ENCODE peak calls at places on chromosome 22, in four cellular contexts. N, U, M and J are unnamed samples.

GRCh38 chr22:23893446-23893956 is 682 bp upstream of the MIF start:
- DNase-seq in N (no peak), U (no peak), M (no peak), J (no peak)

GRCh38 chr22:50276143-50276542 is 6.0 kb upstream of the MAPK11 start:
- DNase-seq in N (peak; percentile 82), U (peak; percentile 79), M (peak; percentile 59), J (peak; percentile 68)

GRCh38 chr22:25120093-25120561 is 79.5 kb upstream of the CRYBB3 start:
- DNase-seq in U (peak; percentile 85), M (peak; percentile 80), N (peak; percentile 58), J (peak; percentile 64)

GRCh38 chr22:33049125-33049729 is 9.0 kb downstream of the SYN3 start:
- DNase-seq in M (peak; percentile 80), U (peak; percentile 69), N (peak; percentile 56), J (no peak)

GRCh38 chr22:36773935-36774334 is 2.0 kb downstream of the IFT27 start:
- DNase-seq in N (no peak), U (no peak), M (no peak), J (no peak)

GRCh38 chr22:36512333-36512732 is 5.5 kb upstream of the FOXRED2 start:
- DNase-seq in N (no peak), U (no peak), M (no peak), J (no peak)

GRCh38 chr22:36981247-36981775 is 37.9 kb downstream of the TST start:
- DNase-seq in U (no peak), N (no peak), M (no peak), J (no peak)

GRCh38 chr22:30891443-30891755 is 77.2 kb downstream of the MORC2 start:
- DNase-seq in M (no peak), U (no peak), N (no peak), J (no peak)

GRCh38 chr22:46078241-46079092 is 71.9 kb upstream of the PPARA start:
- DNase-seq in U (peak; percentile 63), N (peak; percentile 75), M (peak; percentile 91), J (peak; percentile 79)

GRCh38 chr22:26669060-26669481 is 11.7 kb downstream of the MIAT start:
- DNase-seq in U (no peak), M (peak; percentile 87), N (no peak), J (no peak)

GRCh38 chr22:50571264-50572175 is 6.7 kb downstream of the CPT1B start:
- DNase-seq in U (no peak), N (no peak), M (no peak), J (no peak)

GRCh38 chr22:46052801-46053562 is 76.0 kb upstream of the WNT7B start:
- DNase-seq in N (peak; percentile 71), M (peak; percentile 78), U (peak; percentile 67), J (peak; percentile 49)

GRCh38 chr22:35838849-35839646 is 121.4 kb downstream of the APOL5 start:
- DNase-seq in M (no peak), U (no peak), N (no peak), J (no peak)

GRCh38 chr22:31538815-31539214 is 42.5 kb downstream of the SFI1 start:
- DNase-seq in N (no peak), U (no peak), M (no peak), J (no peak)

GRCh38 chr22:40567106-40567505 is 69.4 kb downstream of the MRTFA start:
- DNase-seq in U (no peak), M (no peak), N (no peak), J (no peak)

GRCh38 chr22:40567626-40568328 is 68.7 kb downstream of the MRTFA start:
- DNase-seq in U (no peak), M (no peak), N (no peak), J (no peak)

GRCh38 chr22:40572976-40573375 is 63.5 kb downstream of the MRTFA start:
- DNase-seq in N (no peak), U (no peak), M (no peak), J (no peak)

DNA sequence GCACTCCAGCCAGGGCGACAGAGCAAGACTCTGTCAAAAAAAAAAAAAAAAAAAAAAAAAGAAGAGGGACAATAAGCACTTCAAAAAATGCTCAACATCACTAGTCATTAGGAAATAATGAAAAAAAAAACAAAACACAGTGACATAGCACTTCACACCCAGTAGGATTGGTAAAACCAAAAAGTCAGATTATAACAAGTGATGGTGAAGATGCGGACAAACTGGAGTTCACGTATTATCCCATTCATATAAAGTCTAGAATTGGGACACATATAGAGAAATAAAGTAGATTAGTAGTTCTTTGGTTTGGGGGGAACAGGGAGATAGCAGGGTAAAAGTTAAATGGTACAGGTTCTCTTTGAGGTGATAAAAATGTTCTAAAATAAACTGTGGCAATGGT is 64.6 kb downstream of the MRTFA start:
- DNase-seq in U (no peak), N (no peak), M (no peak), J (no peak)
- TF ChIP-seq POLR2A in U (no peak), N (no peak), M (no peak), J (no peak)

GRCh38 chr22:48299801-48300200 is 1527.9 kb downstream of the BRD1 start:
- DNase-seq in M (no peak), U (no peak), N (no peak), J (peak; percentile 46)

GRCh38 chr22:48301421-48301820 is 1526.3 kb downstream of the BRD1 start:
- DNase-seq in U (no peak), M (no peak), N (peak; percentile 89), J (no peak)

GRCh38 chr22:48301908-48302307 is 1525.8 kb downstream of the BRD1 start:
- DNase-seq in U (no peak), N (no peak), M (no peak), J (no peak)

GRCh38 chr22:48300877-48301276 is 1526.8 kb downstream of the BRD1 start:
- DNase-seq in U (no peak), N (no peak), M (no peak), J (no peak)

GRCh38 chr22:48299124-48299523 is 1528.5 kb downstream of the BRD1 start:
- DNase-seq in U (no peak), N (no peak), M (no peak), J (no peak)
- H3K9me3 ChIP-seq in U (no peaks in the 10 kb centered on the region), N (no peaks in the 10 kb centered on the region), M (no peaks in the 10 kb centered on the region), J (no peaks in the 10 kb centered on the region)

GRCh38 chr22:29815580-29815979 is 22.5 kb downstream of the ASCC2 start:
- DNase-seq in N (no peak), U (no peak), M (no peak), J (no peak)

GRCh38 chr22:29811377-29811776 is 26.7 kb downstream of the ASCC2 start:
- DNase-seq in N (peak; percentile 80), U (peak; percentile 87), M (no peak), J (no peak)

GRCh38 chr22:29814003-29814402 is 24.1 kb downstream of the ASCC2 start:
- DNase-seq in N (no peak), U (no peak), M (no peak), J (no peak)

GRCh38 chr22:29813126-29813525 is 24.9 kb downstream of the ASCC2 start:
- DNase-seq in U (peak; percentile 74), M (no peak), N (no peak), J (no peak)

DNA sequence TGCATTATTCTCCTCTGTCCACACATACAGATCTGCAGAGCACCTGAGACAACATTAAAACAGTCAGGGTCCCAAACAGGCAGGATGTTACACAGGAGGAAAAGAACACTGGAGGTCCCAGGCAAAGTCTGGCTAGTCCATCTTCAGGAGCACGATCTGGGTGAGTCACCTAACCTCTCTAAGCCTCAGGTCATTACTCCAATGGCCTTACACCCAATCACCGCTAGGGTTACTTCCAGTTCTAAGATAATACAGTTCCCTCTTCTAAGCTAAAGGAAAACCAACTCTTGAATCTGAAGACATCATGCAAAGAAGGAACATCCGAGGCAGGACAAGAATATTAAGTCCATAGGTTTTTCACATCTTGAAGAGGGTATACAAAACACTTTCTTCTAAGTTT is 24.5 kb downstream of the ASCC2 start:
- DNase-seq in U (no peak), N (no peak), M (no peak), J (no peak)
- TF ChIP-seq CTCF in U (no peak), N (no peak), M (no peak), J (no peak)

DNA sequence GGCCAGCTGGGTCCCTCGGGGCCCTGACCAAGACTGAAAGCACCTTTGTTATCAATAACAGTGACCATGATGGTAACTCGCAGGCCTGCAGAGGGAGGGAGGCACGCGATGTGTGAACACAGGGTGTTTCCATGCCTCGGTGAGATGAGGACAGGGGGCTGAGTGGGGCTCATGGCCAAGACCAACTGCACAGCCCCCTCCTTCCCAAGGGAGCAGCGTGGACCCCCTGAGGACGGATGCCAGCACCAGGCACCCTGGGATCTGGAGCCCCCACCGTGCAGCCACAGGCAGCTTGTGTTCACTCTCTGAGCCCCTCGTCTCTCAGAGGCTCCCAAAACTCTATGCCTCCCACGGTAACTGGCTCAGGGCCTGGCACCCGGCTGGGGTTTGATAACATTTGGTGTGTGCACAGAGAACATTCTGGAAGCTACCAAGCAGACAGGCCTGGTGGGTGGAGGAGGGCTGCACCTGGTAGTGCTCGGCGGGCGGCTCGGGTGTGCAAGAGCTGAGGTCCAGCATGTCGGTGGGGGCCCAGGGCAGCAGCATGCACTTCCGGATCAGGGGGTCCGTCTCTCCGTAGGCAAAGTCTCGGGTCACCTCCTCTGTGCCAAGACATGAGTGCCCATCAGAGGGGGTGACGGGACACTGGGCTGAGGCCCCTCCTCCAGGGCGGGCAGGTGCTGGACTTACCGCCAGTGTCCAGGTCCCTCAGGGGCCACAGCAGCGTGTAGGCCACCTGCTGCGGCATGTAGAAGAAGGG is 7.6 kb downstream of the TTLL12 start:
- DNase-seq in N (no peak), M (no peak), U (no peak), J (no peak)
- TF ChIP-seq POLR2A in N (no peak), M (no peak), U (no peak), J (no peak)

GRCh38 chr22:47591709-47592108 is 829.3 kb downstream of the TBC1D22A start:
- DNase-seq in N (no peak), U (peak; percentile 13), M (no peak), J (no peak)

GRCh38 chr22:47591016-47591415 is 828.6 kb downstream of the TBC1D22A start:
- DNase-seq in M (no peak), U (peak; percentile 11), N (no peak), J (no peak)

GRCh38 chr22:47593911-47594311 is 831.5 kb downstream of the TBC1D22A start:
- DNase-seq in N (no peak), M (no peak), U (peak; percentile 35), J (no peak)

GRCh38 chr22:47593291-47593690 is 830.8 kb downstream of the TBC1D22A start:
- DNase-seq in U (peak; percentile 41), M (no peak), N (no peak), J (peak; percentile 6)

DNA sequence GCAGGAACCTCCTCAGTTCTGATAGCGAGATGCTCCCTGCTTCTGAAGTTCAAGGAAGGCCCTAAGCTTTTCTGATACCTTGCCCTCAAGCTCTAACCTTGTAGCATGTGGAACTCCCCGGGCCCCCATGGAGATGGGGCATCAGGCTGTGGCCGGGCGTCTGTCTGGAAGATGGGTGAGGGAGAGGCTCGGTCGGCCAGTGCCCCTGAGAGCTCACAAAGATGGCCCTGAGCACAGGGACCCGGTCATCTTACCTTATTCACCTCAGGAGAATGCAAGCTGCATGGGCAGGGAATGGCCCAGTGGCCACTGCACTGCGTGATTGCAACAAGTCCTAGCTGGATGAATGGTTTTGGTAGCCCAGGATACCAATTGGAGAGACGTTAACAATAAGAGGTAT is 830.3 kb downstream of the TBC1D22A start:
- DNase-seq in N (no peak), M (no peak), U (peak; percentile 28), J (no peak)
- H3K9me3 ChIP-seq in N (no peaks in the 10 kb centered on the region), M (no peaks in the 10 kb centered on the region), U (no peaks in the 10 kb centered on the region), J (no peaks in the 10 kb centered on the region)

GRCh38 chr22:42418811-42419243 is 13.4 kb downstream of the NFAM1 start:
- DNase-seq in N (peak; percentile 49), U (no peak), M (no peak), J (no peak)

GRCh38 chr22:42416671-42417230 is 15.5 kb downstream of the NFAM1 start:
- DNase-seq in N (no peak), U (no peak), M (no peak), J (no peak)

GRCh38 chr22:42414565-42415298 is 17.5 kb downstream of the NFAM1 start:
- DNase-seq in M (no peak), N (no peak), U (no peak), J (no peak)

GRCh38 chr22:42417645-42418303 is 14.4 kb downstream of the NFAM1 start:
- DNase-seq in N (no peak), M (no peak), U (no peak), J (no peak)

GRCh38 chr22:42419328-42419881 is 12.8 kb downstream of the NFAM1 start:
- DNase-seq in U (no peak), M (no peak), N (peak; percentile 36), J (no peak)
- TF ChIP-seq CTCF in U (no peak), M (no peak), N (no peak), J (no peak)